ENCODE peak calls at places on chromosomes 3 and 15, in eight cellular contexts. E, S, C, A, I, X, Y and O are unnamed samples.

GRCh38 chr3:50853936-50854335 is 179.2 kb downstream of the DOCK3 start:
- DNase-seq in C (no peak), E (no peak), A (no peak), I (no peak), S (no peak), Y (no peak), X (no peak), O (no peak)

GRCh38 chr3:170835346-170835745 is 34.6 kb downstream of the RPL22L1 start:
- DNase-seq in E (no peak), Y (no peak), I (no peak), C (no peak), S (no peak), X (no peak), A (no peak), O (no peak)

GRCh38 chr3:144865886-144866285 is 894.3 kb downstream of the DIPK2A start:
- DNase-seq in S (no peak), C (no peak), E (no peak), I (no peak), X (no peak), A (no peak), Y (no peak), O (no peak)

GRCh38 chr15:68187559-68187958 is 17.6 kb downstream of the CALML4 start:
- DNase-seq in S (peak; percentile 68), C (no peak), I (no peak), X (no peak), Y (no peak), E (no peak), A (no peak), O (no peak)

GRCh38 chr3:58009749-58010535 is 1.7 kb downstream of the FLNB start:
- DNase-seq in Y (peak; percentile 87), I (peak; percentile 69), A (peak; percentile 77), E (peak; percentile 66), S (peak; percentile 80), C (no peak), X (no peak), O (no peak)

GRCh38 chr3:119562307-119562961 is 3.0 kb upstream of the CD80 start:
- DNase-seq in E (no peak), C (peak; percentile 47), S (no peak), I (no peak), A (no peak), X (no peak), Y (no peak), O (no peak)

GRCh38 chr15:43440721-43441281 is 52.2 kb downstream of the TP53BP1 start:
- DNase-seq in C (no peak), I (no peak), E (peak; percentile 45), Y (no peak), A (peak; percentile 55), X (peak; percentile 69), S (no peak), O (peak; percentile 25)

GRCh38 chr3:170499562-170500156 is 81.0 kb downstream of the CLDN11 start:
- DNase-seq in X (no peak), Y (no peak), C (no peak), A (no peak), E (peak; percentile 70), I (no peak), S (peak; percentile 42), O (peak; percentile 47)

GRCh38 chr15:47673343-47673761 is 44.0 kb upstream of the SEMA6D start:
- DNase-seq in S (no peak), C (no peak), I (no peak), X (no peak), Y (no peak), A (no peak), E (peak; percentile 18), O (no peak)

GRCh38 chr3:33256249-33256648 is 21.0 kb upstream of the FBXL2 start:
- DNase-seq in E (no peak), S (no peak), Y (no peak), X (no peak), A (no peak), I (no peak), C (no peak), O (no peak)

GRCh38 chr3:53257465-53257864 is 1.6 kb upstream of the TKT start:
- DNase-seq in C (no peak), Y (no peak), E (no peak), I (no peak), X (no peak), S (no peak), A (no peak), O (no peak)

DNA sequence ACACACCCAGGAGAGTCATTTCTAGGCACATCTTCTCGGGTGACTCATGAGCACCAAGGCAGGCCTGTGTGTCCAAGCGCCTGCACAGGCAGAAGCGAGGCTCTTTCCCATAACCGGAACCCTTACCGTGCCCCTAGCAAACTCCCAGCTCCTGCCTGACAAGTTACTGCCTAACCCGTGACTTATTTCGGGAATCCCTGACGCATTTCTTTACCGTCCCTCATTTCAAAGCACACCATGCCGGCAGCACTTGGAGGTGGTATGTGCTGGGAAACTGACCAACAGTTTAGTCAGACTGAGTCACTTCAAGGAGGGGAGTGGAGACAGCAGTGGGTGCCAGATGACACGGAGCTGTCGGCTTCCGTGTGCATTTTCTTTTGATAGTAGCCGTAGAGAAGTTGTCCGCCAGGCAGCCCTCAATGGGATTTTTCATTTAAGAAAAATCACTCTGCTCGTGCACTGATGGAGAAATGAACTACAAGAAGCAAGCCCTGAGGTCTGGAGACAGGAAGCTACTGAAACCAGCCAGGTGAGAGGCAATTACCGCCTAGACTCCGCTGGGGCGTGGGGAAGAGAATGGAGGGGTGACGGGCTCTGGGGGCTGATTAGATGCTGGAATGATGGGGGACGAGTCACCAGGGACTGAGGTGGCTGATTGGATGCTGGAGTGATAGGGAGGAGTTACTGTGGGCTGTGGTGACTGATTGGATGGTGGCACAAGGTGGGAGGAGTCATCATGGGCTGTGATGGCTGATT is 17.2 kb upstream of the HRH1 start:
- DNase-seq in I (no peak), S (no peak), X (no peak), C (no peak), E (peak; percentile 55), Y (no peak), A (peak; percentile 89), O (no peak)
- H3K27ac ChIP-seq in I (peak overlapping the region; percentile 9), S (no peak overlapping the region), X (no peak overlapping the region), C (no peak overlapping the region), E (no peak overlapping the region), Y (no peak overlapping the region), A (peak overlapping the region; percentile 96), O (no peak overlapping the region)

DNA sequence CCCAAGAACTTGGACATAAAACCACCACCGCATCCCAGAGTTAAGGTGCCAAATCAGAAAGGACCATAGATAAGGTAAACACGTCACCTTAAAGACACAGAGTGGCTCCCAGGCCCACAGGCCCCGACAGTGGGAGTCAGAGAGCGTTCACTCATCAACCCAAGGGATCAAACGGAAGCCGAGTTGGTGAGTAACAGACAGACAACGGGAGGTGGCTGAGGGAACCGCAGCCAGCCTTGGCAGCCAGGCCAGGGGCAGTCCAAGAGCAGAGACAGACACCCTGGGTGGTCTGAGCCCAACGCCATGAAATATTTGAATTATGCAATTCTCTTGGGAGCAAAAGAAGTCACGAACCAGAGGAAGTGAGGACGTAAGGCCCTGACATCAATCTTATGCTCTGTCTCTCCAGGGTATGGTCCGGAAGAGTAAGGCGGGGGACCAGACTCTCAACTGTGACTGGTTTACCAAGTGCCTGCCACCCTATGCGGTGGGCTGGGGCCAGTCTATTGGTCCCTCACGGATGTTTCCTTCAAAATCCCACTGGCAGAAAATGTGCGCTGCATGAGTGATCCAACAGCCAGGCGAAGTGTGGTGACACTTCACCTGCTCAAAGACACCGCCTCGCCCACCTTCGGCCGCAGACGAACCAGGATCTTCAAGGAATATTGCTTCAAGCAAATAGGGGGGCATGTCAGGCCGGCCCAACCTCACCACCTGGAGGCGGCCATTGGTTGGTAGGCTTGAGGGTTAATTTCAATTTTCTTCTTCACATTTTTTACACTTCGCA is 34.3 kb downstream of the TMEM44 start:
- DNase-seq in X (no peak), E (no peak), Y (peak; percentile 23), S (no peak), I (no peak), C (no peak), A (no peak), O (no peak)
- H3K27ac ChIP-seq in X (no peak overlapping the region), E (no peak overlapping the region), Y (no peak overlapping the region), S (no peak overlapping the region), I (no peak overlapping the region), C (no peak overlapping the region), A (no peak overlapping the region), O (no peak overlapping the region)

GRCh38 chr15:41838400-41838897 is at the start of gene PLA2G4B:
- DNase-seq in C (no peak), A (peak; percentile 96), I (peak; percentile 90), X (no peak), S (peak; percentile 87), E (no peak), Y (no peak), O (no peak)
- H3K27ac ChIP-seq in C (no peak within 1 kb of the TSS), A (peak within 1 kb of the TSS; percentile 29), I (peak within 1 kb of the TSS; percentile 82), X (no peak within 1 kb of the TSS), S (peak within 1 kb of the TSS; percentile 16), E (no peak within 1 kb of the TSS), Y (peak within 1 kb of the TSS; percentile 12), O (no peak within 1 kb of the TSS)

DNA sequence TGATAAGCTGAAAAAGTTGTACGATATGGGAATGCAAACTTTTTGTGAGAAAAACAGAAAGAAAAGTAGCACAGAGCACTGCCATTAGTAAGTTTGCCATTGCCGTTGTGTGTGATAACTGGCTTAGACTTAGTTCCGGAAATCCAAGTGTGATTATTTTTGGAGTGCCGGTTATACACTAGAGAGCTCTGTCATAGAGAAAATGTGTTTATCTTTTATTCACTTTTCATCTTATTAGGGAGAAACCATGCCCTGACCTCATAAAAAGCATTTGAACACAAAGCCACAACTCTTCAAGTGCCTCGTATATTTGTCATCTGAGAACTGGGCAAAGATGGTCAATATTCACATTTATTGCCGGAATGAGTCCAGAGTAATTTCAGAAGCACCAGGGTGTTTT is 36.1 kb downstream of the CTDSPL start:
- DNase-seq in I (no peak), Y (no peak), E (no peak), X (no peak), C (no peak), A (no peak), S (no peak), O (no peak)
- H3K27ac ChIP-seq in I (no peak overlapping the region), Y (no peak overlapping the region), E (no peak overlapping the region), X (no peak overlapping the region), C (no peak overlapping the region), A (no peak overlapping the region), S (no peak overlapping the region), O (no peak overlapping the region)

DNA sequence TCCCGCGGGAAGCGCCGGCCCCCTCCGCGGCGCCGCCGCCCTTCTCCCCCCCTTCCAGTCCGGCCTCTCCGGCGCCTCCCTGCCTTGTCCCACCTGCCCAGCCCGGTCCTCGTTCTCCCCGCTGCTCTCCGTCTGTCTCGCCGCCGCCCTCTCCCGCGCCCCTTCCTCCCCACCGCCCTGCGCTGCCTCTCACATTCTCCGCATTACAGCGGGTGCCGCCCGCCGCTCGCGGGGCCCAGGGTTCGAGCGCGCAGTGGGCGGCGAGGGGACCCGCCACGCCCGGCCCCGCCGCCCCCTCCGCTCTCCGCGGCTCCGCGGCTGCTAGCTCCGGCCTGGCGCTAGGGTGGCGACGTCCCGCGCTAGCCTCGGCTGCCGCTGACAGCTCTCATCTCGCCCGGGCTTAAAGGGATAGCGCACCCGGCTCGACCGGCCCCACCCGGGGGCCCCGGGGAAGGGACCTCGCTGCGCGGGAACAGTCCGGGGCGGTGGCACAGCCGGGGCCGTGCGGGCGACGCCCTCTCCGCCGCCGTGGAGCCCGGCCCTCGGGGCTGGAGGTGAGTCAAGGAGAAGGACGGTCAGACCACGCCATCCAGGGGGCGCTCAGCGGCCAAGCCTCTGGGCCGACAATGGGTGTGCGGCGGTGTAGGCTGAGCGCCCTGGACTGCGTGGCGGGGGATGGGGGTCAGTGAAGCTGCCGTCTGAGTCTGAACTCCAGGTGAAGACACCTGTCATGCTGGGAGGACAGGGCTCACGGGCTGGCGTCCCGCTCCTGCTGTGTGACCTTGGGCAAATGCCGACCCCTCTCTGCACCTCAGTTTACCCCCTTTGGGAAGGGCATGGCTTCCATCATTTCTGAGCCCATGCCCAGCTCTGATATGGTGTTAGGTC is 187.4 kb upstream of the LINGO1 start:
- DNase-seq in X (no peak), A (peak; percentile 38), I (no peak), E (peak; percentile 76), S (no peak), Y (no peak), C (no peak), O (peak; percentile 39)
- H3K27ac ChIP-seq in X (peak overlapping the region; percentile 71), A (no peak overlapping the region), I (no peak overlapping the region), E (no peak overlapping the region), S (no peak overlapping the region), Y (no peak overlapping the region), C (no peak overlapping the region), O (no peak overlapping the region)